ENCODE peak calls at places on chromosomes 5 and 9, in nine cellular contexts. E, F, H, M, K, R, W, Y and J are unnamed samples.

GRCh38 chr5:132446621-132447020 is 44.0 kb downstream of the IRF1 start:
- DNase-seq in Y (no peak), W (peak; percentile 84), F (peak; percentile 89), R (no peak), E (peak; percentile 87), M (peak; percentile 75), H (peak; percentile 87), K (peak; percentile 56), J (peak; percentile 91)

GRCh38 chr5:96324708-96325107 is 108.3 kb downstream of the PCSK1 start:
- DNase-seq in K (no peak), Y (no peak), F (no peak), R (no peak), E (no peak), W (no peak), H (no peak), M (peak; percentile 96), J (no peak)

GRCh38 chr5:146993876-146994530 is 115.4 kb upstream of the PPP2R2B start:
- DNase-seq in M (no peak), E (no peak), H (no peak), W (no peak), F (peak; percentile 5), Y (no peak), R (no peak), K (no peak), J (no peak)

GRCh38 chr9:110578896-110579752 is at the start of gene SVEP1:
- DNase-seq in R (no peak), E (no peak), K (peak; percentile 67), F (no peak), W (peak; percentile 74), M (peak; percentile 77), Y (no peak), H (peak; percentile 76), J (peak; percentile 35)

GRCh38 chr9:29449294-29449693 is 1876.0 kb upstream of the C9orf72 start:
- DNase-seq in R (no peak), K (no peak), Y (no peak), H (no peak), M (no peak), E (no peak), F (no peak), W (no peak), J (no peak)

GRCh38 chr9:113631093-113631765 is 167.7 kb downstream of the RGS3 start:
- DNase-seq in Y (no peak), M (no peak), K (no peak), F (no peak), E (no peak), R (no peak), W (peak; percentile 57), H (no peak), J (peak; percentile 43)

GRCh38 chr5:33824516-33825195 is 67.1 kb downstream of the ADAMTS12 start:
- DNase-seq in E (no peak), W (no peak), Y (no peak), K (no peak), R (no peak), H (no peak), M (peak; percentile 81), F (no peak), J (no peak)

GRCh38 chr9:98678244-98678842 is 30.4 kb downstream of the GABBR2 start:
- DNase-seq in H (no peak), F (peak; percentile 42), M (no peak), R (no peak), K (no peak), W (no peak), Y (no peak), E (no peak), J (no peak)

GRCh38 chr5:36928947-36929346 is 52.4 kb downstream of the NIPBL start:
- DNase-seq in K (no peak), Y (no peak), M (peak; percentile 86), E (no peak), F (no peak), H (no peak), R (no peak), W (no peak), J (no peak)

GRCh38 chr5:125081101-125081500 is 334.7 kb upstream of the ZNF608 start:
- DNase-seq in H (no peak), K (no peak), E (no peak), M (no peak), F (no peak), W (no peak), R (no peak), Y (no peak), J (no peak)

GRCh38 chr9:129148463-129149204 is 29.4 kb downstream of the IER5L start:
- DNase-seq in M (no peak), H (no peak), E (no peak), K (no peak), Y (no peak), W (no peak), R (no peak), F (no peak), J (no peak)

GRCh38 chr5:154358410-154359221 is 87.2 kb upstream of the SAP30L start:
- DNase-seq in R (no peak), W (peak; percentile 64), K (no peak), E (no peak), Y (no peak), H (no peak), M (no peak), F (no peak), J (no peak)

GRCh38 chr9:125759812-125760134 is 12.6 kb downstream of the PBX3 start:
- DNase-seq in H (no peak), F (peak; percentile 13), Y (no peak), K (no peak), R (no peak), W (no peak), M (no peak), E (no peak), J (no peak)
- H3K4me3 ChIP-seq in H (peak overlapping the region; percentile 20), F (no peak overlapping the region), Y (no peak overlapping the region), K (no peak overlapping the region), R (no peak overlapping the region), W (peak overlapping the region; percentile 24), M (peak overlapping the region; percentile 35), E (peak overlapping the region; percentile 29), J (no peak overlapping the region)

GRCh38 chr9:94916956-94917355 is 190.5 kb downstream of the AOPEP start:
- DNase-seq in K (no peak), H (no peak), Y (no peak), M (no peak), F (peak; percentile 21), R (no peak), E (no peak), W (peak; percentile 57), J (no peak)
- H3K27ac ChIP-seq in K (no peak overlapping the region), H (no peak overlapping the region), Y (no peak overlapping the region), M (no peak overlapping the region), F (no peak overlapping the region), R (no peak overlapping the region), E (no peak overlapping the region), W (peak overlapping the region; percentile 97), J (no peak overlapping the region)

GRCh38 chr5:56511442-56511841 is 278.3 kb upstream of the ANKRD55 start:
- DNase-seq in F (no peak), R (no peak), M (no peak), Y (no peak), W (no peak), E (no peak), H (no peak), K (no peak), J (no peak)

GRCh38 chr5:56506586-56506985 is 273.5 kb upstream of the ANKRD55 start:
- DNase-seq in H (no peak), Y (no peak), E (no peak), R (no peak), K (no peak), F (no peak), W (no peak), M (peak; percentile 35), J (no peak)

GRCh38 chr5:56507348-56507930 is 274.3 kb upstream of the ANKRD55 start:
- DNase-seq in F (no peak), M (no peak), H (no peak), R (no peak), K (no peak), E (no peak), Y (no peak), W (no peak), J (no peak)

GRCh38 chr5:56512314-56512996 is 279.3 kb upstream of the ANKRD55 start:
- DNase-seq in H (no peak), R (no peak), M (no peak), Y (no peak), K (no peak), E (no peak), F (no peak), W (peak; percentile 76), J (peak; percentile 38)

GRCh38 chr5:56508249-56508648 is 275.1 kb upstream of the ANKRD55 start:
- DNase-seq in E (no peak), F (no peak), M (no peak), R (no peak), H (no peak), Y (no peak), W (no peak), K (no peak), J (no peak)
- TF ChIP-seq CTCF in E (no peak), F (no peak), M (no peak), R (no peak), H (no peak), Y (no peak), W (no peak), K (no peak), J (no peak)

GRCh38 chr5:134438641-134439621 is 27.2 kb upstream of the CDKN2AIPNL start:
- DNase-seq in M (peak; percentile 98), K (peak; percentile 87), E (peak; percentile 92), F (peak; percentile 99), H (peak; percentile 89), R (no peak), Y (peak; percentile 95), W (peak; percentile 72), J (peak; percentile 83)
- H3K4me3 ChIP-seq in M (no peak overlapping the region), K (no peak overlapping the region), E (no peak overlapping the region), F (no peak overlapping the region), H (no peak overlapping the region), R (no peak overlapping the region), Y (no peak overlapping the region), W (no peak overlapping the region), J (no peak overlapping the region)

DNA sequence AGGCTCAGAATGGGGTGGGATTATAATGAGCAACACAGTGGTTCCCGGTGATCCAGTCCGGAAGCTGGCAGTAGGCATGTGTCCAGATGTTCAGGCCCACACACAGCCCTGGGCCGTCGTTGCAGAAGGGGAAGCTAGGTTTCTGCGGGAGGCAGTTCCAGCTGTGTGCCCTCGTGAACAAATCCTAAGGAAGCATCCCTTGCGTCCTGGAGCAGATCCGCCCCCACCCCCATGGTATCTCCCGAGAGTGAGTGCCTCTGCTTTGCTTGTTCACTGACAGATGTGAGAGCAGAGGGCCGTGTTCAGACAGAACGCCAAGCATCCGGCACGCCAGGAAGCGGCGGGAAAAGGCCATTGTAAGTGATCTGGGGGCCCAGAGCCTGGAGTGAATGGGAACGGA is 104.8 kb downstream of the PDE6A start:
- DNase-seq in Y (no peak), K (no peak), H (no peak), R (no peak), F (no peak), E (no peak), W (no peak), M (peak; percentile 20), J (no peak)
- H3K27ac ChIP-seq in Y (peak overlapping the region; percentile 51), K (peak overlapping the region; percentile 53), H (peak overlapping the region; percentile 30), R (no peak overlapping the region), F (peak overlapping the region; percentile 43), E (no peak overlapping the region), W (no peak overlapping the region), M (no peak overlapping the region), J (no peak overlapping the region)